ENCODE peak calls at places on chromosomes 6 and 20, in nine cellular contexts. I is stimulated activated CD4-positive, alpha-beta T cell treated with anti-CD3 and anti-CD28 coated beads, Interleukin-12 subunit alpha, Interleukin-12 subunit beta, amount 100 ng/mL, for 48 hours; P is pancreas; E is astrocyte of the spinal cord; D is naive thymus-derived CD8-positive, alpha-beta T cell; T is T-helper 9 cell; G is ascending aorta; Z is cardiac septum; U is Peyer's patch. Y is an unnamed sample.

GRCh38 chr6:111551521-111552231 is 54.0 kb downstream of the TRAF3IP2 start:
- DNase-seq in I (no peak), P (peak), E (no peak), D (no peak), T (no peak), G (no peak), Z (no peak), U (no peak), Y (no peak)

GRCh38 chr6:118168421-118168820 is 261.4 kb downstream of the SLC35F1 start:
- DNase-seq in I (no peak), P (no peak), E (no peak), D (no peak), T (no peak), G (no peak), Z (no peak), U (no peak), Y (no peak)

GRCh38 chr20:23998392-23998791 is 9.8 kb upstream of the GGTLC1 start:
- DNase-seq in I (no peak), P (no peak), E (no peak), D (no peak), T (no peak), G (no peak), Z (peak), U (no peak), Y (no peak)

GRCh38 chr6:36615018-36615761 is 21.0 kb downstream of the SRSF3 start:
- DNase-seq in I (peak), P (no peak), E (peak), D (peak), T (peak), G (no peak), Z (peak), U (no peak), Y (no peak)

GRCh38 chr6:129183681-129184216 is 300.8 kb downstream of the LAMA2 start:
- DNase-seq in I (no peak), P (no peak), E (peak), D (no peak), T (no peak), G (no peak), Z (no peak), U (no peak), Y (no peak)

GRCh38 chr6:157665172-157665571 is 157.9 kb upstream of the SNX9 start:
- DNase-seq in I (no peak), P (no peak), E (no peak), D (no peak), T (no peak), G (no peak), Z (no peak), U (no peak), Y (no peak)

GRCh38 chr6:126033696-126034095 is 47.4 kb downstream of the TRMT11 start:
- DNase-seq in I (no peak), P (no peak), E (peak), D (no peak), T (no peak), G (no peak), Z (no peak), U (no peak), Y (peak)

GRCh38 chr20:10216146-10216741 is 2.4 kb upstream of the SNAP25 start:
- DNase-seq in I (no peak), P (no peak), E (peak), D (no peak), T (no peak), G (no peak), Z (no peak), U (no peak), Y (no peak)

GRCh38 chr6:105733556-105734162 is 330.8 kb upstream of the PREP start:
- DNase-seq in I (no peak), P (no peak), E (peak), D (no peak), T (no peak), G (no peak), Z (no peak), U (no peak), Y (no peak)

GRCh38 chr6:122069933-122070332 is 329.5 kb upstream of the HSF2 start:
- DNase-seq in I (no peak), P (no peak), E (no peak), D (no peak), T (no peak), G (no peak), Z (no peak), U (no peak), Y (no peak)

GRCh38 chr6:27478141-27478705 is 5.3 kb upstream of the ZNF184 start:
- DNase-seq in I (no peak), P (no peak), E (no peak), D (no peak), T (no peak), G (no peak), Z (no peak), U (no peak), Y (no peak)

GRCh38 chr20:48965189-48965910 is 43.8 kb downstream of the ARFGEF2 start:
- DNase-seq in I (no peak), P (no peak), E (peak), D (no peak), T (no peak), G (no peak), Z (no peak), U (no peak), Y (peak)

GRCh38 chr20:59788196-59788735 is 145.2 kb downstream of the SYCP2 start:
- DNase-seq in I (no peak), P (no peak), E (no peak), D (no peak), T (no peak), G (no peak), Z (peak), U (no peak), Y (no peak)

GRCh38 chr6:161195418-161195817 is 78.4 kb downstream of the AGPAT4 start:
- DNase-seq in I (no peak), P (no peak), E (no peak), D (no peak), T (no peak), G (no peak), Z (no peak), U (no peak), Y (no peak)

GRCh38 chr20:41506192-41506915 is 111.8 kb downstream of the CHD6 start:
- DNase-seq in I (no peak), P (no peak), E (no peak), D (no peak), T (no peak), G (no peak), Z (no peak), U (no peak), Y (no peak)

GRCh38 chr6:149499066-149499465 is 14.3 kb upstream of the ZC3H12D start:
- DNase-seq in I (no peak), P (no peak), E (peak), D (no peak), T (no peak), G (no peak), Z (no peak), U (no peak), Y (peak)

GRCh38 chr6:87040729-87041128 is 54.2 kb downstream of the CGA start:
- DNase-seq in I (no peak), P (no peak), E (no peak), D (no peak), T (no peak), G (no peak), Z (no peak), U (no peak), Y (no peak)

GRCh38 chr6:32118782-32119628 is 9.0 kb downstream of the ATF6B start:
- DNase-seq in I (peak), P (peak), E (peak), D (peak), T (peak), G (no peak), Z (peak), U (peak), Y (peak)

GRCh38 chr6:130018830-130019795 is 732 bp downstream of the L3MBTL3 start:
- DNase-seq in I (no peak), P (peak), E (peak), D (peak), T (peak), G (no peak), Z (no peak), U (peak), Y (no peak)

GRCh38 chr6:63597142-63598000 is 25.1 kb downstream of the LOC128125822 start:
- DNase-seq in I (no peak), P (no peak), E (peak), D (no peak), T (no peak), G (no peak), Z (no peak), U (no peak), Y (no peak)

GRCh38 chr20:34632870-34633452 is 43.9 kb downstream of the PIGU start:
- DNase-seq in I (no peak), P (no peak), E (no peak), D (no peak), T (no peak), G (no peak), Z (no peak), U (no peak), Y (no peak)

GRCh38 chr6:83908813-83909212 is 49.3 kb downstream of the CYB5R4 start:
- DNase-seq in I (no peak), P (no peak), E (peak), D (no peak), T (no peak), G (no peak), Z (no peak), U (no peak), Y (no peak)

GRCh38 chr6:163717106-163717764 is 302.7 kb downstream of the QKI start:
- DNase-seq in I (no peak), P (no peak), E (no peak), D (no peak), T (no peak), G (no peak), Z (no peak), U (no peak), Y (no peak)

GRCh38 chr6:55794136-55794812 is 81.1 kb downstream of the BMP5 start:
- DNase-seq in I (no peak), P (no peak), E (peak), D (no peak), T (no peak), G (no peak), Z (no peak), U (no peak), Y (peak)

GRCh38 chr6:151240036-151240685 is 394 bp downstream of the AKAP12 start:
- DNase-seq in I (no peak), P (peak), E (peak), D (no peak), T (no peak), G (peak), Z (peak), U (peak), Y (peak)

GRCh38 chr6:90940812-90941481 is 354.1 kb upstream of the MAP3K7 start:
- DNase-seq in I (no peak), P (no peak), E (peak), D (no peak), T (no peak), G (no peak), Z (no peak), U (no peak), Y (no peak)

GRCh38 chr6:156687875-156688549 is 89.2 kb upstream of the ARID1B start:
- DNase-seq in I (no peak), P (no peak), E (peak), D (no peak), T (no peak), G (no peak), Z (no peak), U (no peak), Y (no peak)

GRCh38 chr20:11249683-11250082 is 575.9 kb upstream of the JAG1 start:
- DNase-seq in I (no peak), P (no peak), E (no peak), D (no peak), T (no peak), G (no peak), Z (no peak), U (no peak), Y (no peak)

GRCh38 chr6:31049518-31049917 is 39.2 kb downstream of the MUC22 start:
- DNase-seq in I (no peak), P (no peak), E (no peak), D (no peak), T (no peak), G (no peak), Z (no peak), U (no peak), Y (no peak)

GRCh38 chr6:22886881-22887581 is 317.7 kb downstream of the HDGFL1 start:
- DNase-seq in I (no peak), P (no peak), E (peak), D (no peak), T (no peak), G (no peak), Z (no peak), U (no peak), Y (no peak)

GRCh38 chr6:157020398-157021266 is 243.5 kb downstream of the ARID1B start:
- DNase-seq in I (peak), P (no peak), E (peak), D (no peak), T (peak), G (no peak), Z (peak), U (peak), Y (peak)

GRCh38 chr6:106608080-106608668 is 21.1 kb downstream of the RTN4IP1 start:
- DNase-seq in I (no peak), P (no peak), E (peak), D (peak), T (no peak), G (no peak), Z (no peak), U (no peak), Y (no peak)

GRCh38 chr6:168418631-168419250 is 22.2 kb upstream of the SMOC2 start:
- DNase-seq in I (no peak), P (no peak), E (no peak), D (no peak), T (no peak), G (no peak), Z (no peak), U (no peak), Y (no peak)

Y was measured in AG09319.